ENCODE peak calls at places on chromosomes 11 and 22, in ten cellular contexts. One of them, this sample, is unnamed.

GRCh38 chr11:67230406-67230805 is 35.9 kb upstream of the GRK2 start:
- DNase-seq in fibroblast of the conjunctiva: no peak
- DNase-seq in WTC11: no peak
- DNase-seq in gastrocnemius medialis: no peak
- DNase-seq in left ventricle myocardium superior: no peak
- DNase-seq in activated CD8-positive, alpha-beta memory T cell treated with anti-CD3 and anti-CD28 coated beads for 4 hours: no peak
- DNase-seq in nephron progenitor cell: no peak
- DNase-seq in hypothalamus: no peak
- DNase-seq in stimulated activated effector memory CD8-positive, alpha-beta T cell treated with anti-CD3 and anti-CD28 coated beads, Interleukin-12 subunit alpha, Interleukin-12 subunit beta, amount 100 ng/mL, for 72 hours: no peak
- DNase-seq in lower leg skin: no peak
- DNase-seq in this sample: no peak

GRCh38 chr11:104015649-104016415 is 20.6 kb upstream of the DDI1 start:
- DNase-seq in fibroblast of the conjunctiva: no peak
- DNase-seq in WTC11: no peak
- DNase-seq in gastrocnemius medialis: no peak
- DNase-seq in left ventricle myocardium superior: no peak
- DNase-seq in activated CD8-positive, alpha-beta memory T cell treated with anti-CD3 and anti-CD28 coated beads for 4 hours: no peak
- DNase-seq in nephron progenitor cell: no peak
- DNase-seq in hypothalamus: no peak
- DNase-seq in stimulated activated effector memory CD8-positive, alpha-beta T cell treated with anti-CD3 and anti-CD28 coated beads, Interleukin-12 subunit alpha, Interleukin-12 subunit beta, amount 100 ng/mL, for 72 hours: no peak
- DNase-seq in lower leg skin: no peak
- DNase-seq in this sample: no peak

GRCh38 chr11:9774591-9775392 is 110.9 kb downstream of the SWAP70 start:
- DNase-seq in fibroblast of the conjunctiva: peak
- DNase-seq in WTC11: no peak
- DNase-seq in gastrocnemius medialis: no peak
- DNase-seq in left ventricle myocardium superior: no peak
- DNase-seq in activated CD8-positive, alpha-beta memory T cell treated with anti-CD3 and anti-CD28 coated beads for 4 hours: no peak
- DNase-seq in nephron progenitor cell: no peak
- DNase-seq in hypothalamus: no peak
- DNase-seq in stimulated activated effector memory CD8-positive, alpha-beta T cell treated with anti-CD3 and anti-CD28 coated beads, Interleukin-12 subunit alpha, Interleukin-12 subunit beta, amount 100 ng/mL, for 72 hours: no peak
- DNase-seq in lower leg skin: peak
- DNase-seq in this sample: no peak

GRCh38 chr11:13963949-13964770 is 1.6 kb downstream of the SPON1 start:
- DNase-seq in fibroblast of the conjunctiva: no peak
- DNase-seq in WTC11: peak
- DNase-seq in gastrocnemius medialis: no peak
- DNase-seq in left ventricle myocardium superior: peak
- DNase-seq in activated CD8-positive, alpha-beta memory T cell treated with anti-CD3 and anti-CD28 coated beads for 4 hours: no peak
- DNase-seq in nephron progenitor cell: peak
- DNase-seq in hypothalamus: no peak
- DNase-seq in stimulated activated effector memory CD8-positive, alpha-beta T cell treated with anti-CD3 and anti-CD28 coated beads, Interleukin-12 subunit alpha, Interleukin-12 subunit beta, amount 100 ng/mL, for 72 hours: no peak
- DNase-seq in lower leg skin: no peak
- DNase-seq in this sample: no peak

GRCh38 chr11:82229346-82229745 is 504.3 kb downstream of the FAM181B start:
- DNase-seq in fibroblast of the conjunctiva: peak
- DNase-seq in WTC11: no peak
- DNase-seq in gastrocnemius medialis: no peak
- DNase-seq in left ventricle myocardium superior: no peak
- DNase-seq in activated CD8-positive, alpha-beta memory T cell treated with anti-CD3 and anti-CD28 coated beads for 4 hours: no peak
- DNase-seq in nephron progenitor cell: no peak
- DNase-seq in hypothalamus: no peak
- DNase-seq in stimulated activated effector memory CD8-positive, alpha-beta T cell treated with anti-CD3 and anti-CD28 coated beads, Interleukin-12 subunit alpha, Interleukin-12 subunit beta, amount 100 ng/mL, for 72 hours: no peak
- DNase-seq in lower leg skin: no peak
- DNase-seq in this sample: peak

GRCh38 chr11:57536947-57537654 is at the start of gene SMTNL1:
- DNase-seq in fibroblast of the conjunctiva: no peak
- DNase-seq in WTC11: no peak
- DNase-seq in gastrocnemius medialis: peak
- DNase-seq in left ventricle myocardium superior: no peak
- DNase-seq in activated CD8-positive, alpha-beta memory T cell treated with anti-CD3 and anti-CD28 coated beads for 4 hours: no peak
- DNase-seq in nephron progenitor cell: peak
- DNase-seq in hypothalamus: no peak
- DNase-seq in stimulated activated effector memory CD8-positive, alpha-beta T cell treated with anti-CD3 and anti-CD28 coated beads, Interleukin-12 subunit alpha, Interleukin-12 subunit beta, amount 100 ng/mL, for 72 hours: no peak
- DNase-seq in lower leg skin: no peak
- DNase-seq in this sample: no peak

GRCh38 chr11:65310215-65310614 is 4.5 kb upstream of the CDC42EP2 start:
- DNase-seq in fibroblast of the conjunctiva: no peak
- DNase-seq in WTC11: no peak
- DNase-seq in gastrocnemius medialis: no peak
- DNase-seq in left ventricle myocardium superior: peak
- DNase-seq in activated CD8-positive, alpha-beta memory T cell treated with anti-CD3 and anti-CD28 coated beads for 4 hours: no peak
- DNase-seq in nephron progenitor cell: no peak
- DNase-seq in hypothalamus: no peak
- DNase-seq in stimulated activated effector memory CD8-positive, alpha-beta T cell treated with anti-CD3 and anti-CD28 coated beads, Interleukin-12 subunit alpha, Interleukin-12 subunit beta, amount 100 ng/mL, for 72 hours: no peak
- DNase-seq in lower leg skin: no peak
- DNase-seq in this sample: no peak

GRCh38 chr11:74312321-74312720 is 881 bp upstream of the P4HA3 start:
- DNase-seq in fibroblast of the conjunctiva: no peak
- DNase-seq in WTC11: no peak
- DNase-seq in gastrocnemius medialis: no peak
- DNase-seq in left ventricle myocardium superior: no peak
- DNase-seq in activated CD8-positive, alpha-beta memory T cell treated with anti-CD3 and anti-CD28 coated beads for 4 hours: no peak
- DNase-seq in nephron progenitor cell: no peak
- DNase-seq in hypothalamus: no peak
- DNase-seq in stimulated activated effector memory CD8-positive, alpha-beta T cell treated with anti-CD3 and anti-CD28 coated beads, Interleukin-12 subunit alpha, Interleukin-12 subunit beta, amount 100 ng/mL, for 72 hours: no peak
- DNase-seq in lower leg skin: no peak
- DNase-seq in this sample: no peak

GRCh38 chr22:42947211-42947990 is 67.5 kb downstream of the PACSIN2 start:
- DNase-seq in fibroblast of the conjunctiva: no peak
- DNase-seq in WTC11: no peak
- DNase-seq in gastrocnemius medialis: peak
- DNase-seq in left ventricle myocardium superior: peak
- DNase-seq in activated CD8-positive, alpha-beta memory T cell treated with anti-CD3 and anti-CD28 coated beads for 4 hours: no peak
- DNase-seq in nephron progenitor cell: no peak
- DNase-seq in hypothalamus: no peak
- DNase-seq in stimulated activated effector memory CD8-positive, alpha-beta T cell treated with anti-CD3 and anti-CD28 coated beads, Interleukin-12 subunit alpha, Interleukin-12 subunit beta, amount 100 ng/mL, for 72 hours: no peak
- DNase-seq in lower leg skin: no peak
- DNase-seq in this sample: no peak

GRCh38 chr11:44519989-44520737 is 45.3 kb upstream of the CD82 start:
- DNase-seq in fibroblast of the conjunctiva: no peak
- DNase-seq in WTC11: no peak
- DNase-seq in gastrocnemius medialis: no peak
- DNase-seq in left ventricle myocardium superior: peak
- DNase-seq in activated CD8-positive, alpha-beta memory T cell treated with anti-CD3 and anti-CD28 coated beads for 4 hours: no peak
- DNase-seq in nephron progenitor cell: peak
- DNase-seq in hypothalamus: no peak
- DNase-seq in stimulated activated effector memory CD8-positive, alpha-beta T cell treated with anti-CD3 and anti-CD28 coated beads, Interleukin-12 subunit alpha, Interleukin-12 subunit beta, amount 100 ng/mL, for 72 hours: no peak
- DNase-seq in lower leg skin: no peak
- DNase-seq in this sample: no peak

GRCh38 chr11:15704064-15704463 is 589.3 kb downstream of the INSC start:
- DNase-seq in fibroblast of the conjunctiva: no peak
- DNase-seq in WTC11: no peak
- DNase-seq in gastrocnemius medialis: no peak
- DNase-seq in left ventricle myocardium superior: no peak
- DNase-seq in activated CD8-positive, alpha-beta memory T cell treated with anti-CD3 and anti-CD28 coated beads for 4 hours: no peak
- DNase-seq in nephron progenitor cell: no peak
- DNase-seq in hypothalamus: no peak
- DNase-seq in stimulated activated effector memory CD8-positive, alpha-beta T cell treated with anti-CD3 and anti-CD28 coated beads, Interleukin-12 subunit alpha, Interleukin-12 subunit beta, amount 100 ng/mL, for 72 hours: no peak
- DNase-seq in lower leg skin: no peak
- DNase-seq in this sample: no peak